ENCODE peak calls at places on chromosomes 4 and X, in five cellular contexts. S, I, Y, V and T are unnamed samples.

GRCh38 chr4:183408791-183409190 is 35.6 kb upstream of the CDKN2AIP start:
- DNase-seq in S (peak), I (no peak), Y (no peak), V (no peak), T (no peak)

GRCh38 chr4:77073106-77073858 is 2.5 kb downstream of the CCNI start:
- DNase-seq in S (no peak), I (no peak), Y (no peak), V (no peak), T (no peak)

GRCh38 chr4:93788712-93789111 is 39.8 kb upstream of the ATOH1 start:
- DNase-seq in S (no peak), I (peak), Y (peak), V (no peak), T (no peak)

GRCh38 chrX:31704938-31705337 is 633.1 kb upstream of the FTHL17 start:
- DNase-seq in S (no peak), I (no peak), Y (no peak), V (no peak), T (no peak)

GRCh38 chr4:6245246-6246169 is 24.1 kb upstream of the WFS1 start:
- DNase-seq in S (no peak), I (no peak), Y (no peak), V (no peak), T (peak)

GRCh38 chr4:173415885-173416658 is 17.2 kb upstream of the SCRG1 start:
- DNase-seq in S (peak), I (no peak), Y (no peak), V (peak), T (no peak)

GRCh38 chrX:14420876-14421275 is 108.5 kb upstream of the GLRA2 start:
- DNase-seq in S (no peak), I (no peak), Y (no peak), V (no peak), T (no peak)

GRCh38 chr4:30719363-30720020 is 677 bp upstream of the PCDH7 start:
- DNase-seq in S (peak), I (no peak), Y (peak), V (peak), T (peak)

GRCh38 chr4:654871-655734 is 19.0 kb downstream of the ATP5ME start:
- DNase-seq in S (no peak), I (no peak), Y (no peak), V (no peak), T (no peak)

GRCh38 chr4:14338206-14338605 is 664.1 kb upstream of the CPEB2 start:
- DNase-seq in S (no peak), I (no peak), Y (no peak), V (no peak), T (no peak)

GRCh38 chr4:25810815-25811690 is 51.7 kb downstream of the SEL1L3 start:
- DNase-seq in S (no peak), I (no peak), Y (no peak), V (no peak), T (no peak)

GRCh38 chr4:38242822-38243384 is 282.7 kb downstream of the PTTG2 start:
- DNase-seq in S (no peak), I (no peak), Y (no peak), V (no peak), T (no peak)

GRCh38 chr4:111988514-111988913 is 156.7 kb upstream of the FAM241A start:
- DNase-seq in S (no peak), I (no peak), Y (no peak), V (no peak), T (no peak)

DNA sequence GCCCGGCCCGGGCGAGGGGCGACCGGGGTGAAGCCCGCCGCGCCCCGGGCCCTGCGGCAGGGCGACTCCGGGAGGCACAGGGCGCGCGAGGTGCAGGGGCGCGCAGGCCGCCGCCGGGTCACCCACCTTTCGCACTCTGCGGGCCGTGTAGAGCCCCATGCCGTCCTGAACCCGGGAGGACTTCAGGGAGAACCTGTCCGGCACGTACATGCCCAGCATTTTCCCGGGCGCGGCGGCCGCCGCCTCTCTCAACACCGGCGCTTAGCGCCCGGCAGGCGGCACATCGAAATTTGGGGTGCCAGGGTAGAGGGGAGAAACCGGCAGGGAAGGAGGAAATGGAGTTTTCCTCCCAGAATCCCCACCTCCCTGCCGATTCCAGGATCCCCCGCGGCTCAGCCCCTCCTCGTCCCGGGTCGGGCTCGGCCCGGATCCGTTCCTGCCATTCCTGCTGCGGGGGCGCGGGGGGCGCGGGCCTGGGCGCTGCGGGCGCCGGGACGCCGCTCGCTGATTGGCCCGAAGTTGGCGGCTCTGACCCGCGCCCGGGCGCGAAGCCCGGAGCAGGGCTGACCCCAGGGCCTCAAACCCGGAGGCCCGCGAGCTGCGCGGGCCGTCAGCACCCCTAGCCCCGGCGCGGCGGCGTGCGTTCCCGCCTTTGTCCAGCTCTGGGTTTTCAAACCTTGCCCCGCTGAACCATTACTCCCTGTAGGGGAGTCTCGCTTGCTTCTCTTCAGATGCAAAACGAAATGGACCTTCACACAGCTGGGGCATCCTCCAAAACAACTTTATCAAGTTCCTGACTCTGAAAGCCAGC is at the start of gene PRDM5:
- DNase-seq in S (peak), I (no peak), Y (peak), V (peak), T (peak)
- TF ChIP-seq CTCF in S (peak), I (no peak), Y (no peak), V (no peak), T (peak)

GRCh38 chr4:126812076-126812475 is 820.7 kb upstream of the INTU start:
- DNase-seq in S (no peak), I (no peak), Y (no peak), V (no peak), T (no peak)
- TF ChIP-seq CTCF in S (no peak), I (no peak), Y (no peak), V (no peak), T (no peak)

DNA sequence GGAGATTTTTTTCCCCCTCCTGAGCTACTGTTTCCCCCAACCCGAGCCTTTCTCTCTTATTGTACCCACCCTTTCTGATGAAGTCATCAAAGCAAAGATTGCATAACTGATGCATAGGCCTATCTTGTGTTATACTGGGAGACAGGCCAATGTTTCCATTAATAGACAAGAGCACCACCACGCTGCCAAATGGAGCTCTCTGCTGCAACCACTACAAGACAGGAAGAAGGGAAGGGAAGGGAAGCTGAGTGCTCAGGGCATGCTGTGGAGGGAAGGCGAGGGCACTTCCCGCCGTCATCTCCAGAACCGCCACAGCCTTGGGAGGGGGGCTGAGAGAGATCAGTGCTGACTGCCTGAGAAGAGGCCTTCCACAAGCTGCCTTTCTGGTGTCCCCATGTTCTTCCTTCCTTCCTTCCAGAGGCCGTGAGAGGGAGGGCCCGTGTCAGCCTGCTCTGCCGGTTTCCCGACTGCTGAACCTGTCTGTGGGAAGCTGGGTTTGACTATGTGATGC is 75.0 kb downstream of the MGST2 start:
- DNase-seq in S (peak), I (no peak), Y (no peak), V (peak), T (peak)
- TF ChIP-seq CTCF in S (no peak), I (no peak), Y (no peak), V (no peak), T (no peak)

GRCh38 chrX:38539748-38540147 is 21.6 kb upstream of the TSPAN7 start:
- DNase-seq in S (no peak), I (no peak), Y (no peak), V (no peak), T (no peak)

DNA sequence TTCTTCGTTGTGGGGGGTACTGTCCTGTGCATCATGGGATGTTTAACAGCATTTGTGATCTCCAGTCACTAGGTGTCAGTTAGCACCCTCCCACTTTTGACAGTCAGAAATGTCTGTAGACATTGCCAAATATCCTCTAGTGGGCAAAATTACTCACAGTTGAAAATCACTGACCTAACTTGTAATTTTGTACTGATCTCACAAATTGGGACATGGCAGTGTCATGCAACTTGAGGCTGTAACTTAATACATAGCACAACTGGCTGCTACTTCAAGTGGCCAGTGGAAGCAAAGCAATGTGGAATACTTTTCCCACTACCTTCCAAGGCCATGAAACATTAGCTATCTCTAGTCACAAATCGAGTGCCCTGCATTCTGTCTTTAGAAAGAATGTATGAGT is 23.2 kb upstream of the TSPAN7 start:
- DNase-seq in S (no peak), I (no peak), Y (no peak), V (no peak), T (no peak)
- TF ChIP-seq CTCF in S (no peak), I (no peak), Y (no peak), V (no peak), T (no peak)

DNA sequence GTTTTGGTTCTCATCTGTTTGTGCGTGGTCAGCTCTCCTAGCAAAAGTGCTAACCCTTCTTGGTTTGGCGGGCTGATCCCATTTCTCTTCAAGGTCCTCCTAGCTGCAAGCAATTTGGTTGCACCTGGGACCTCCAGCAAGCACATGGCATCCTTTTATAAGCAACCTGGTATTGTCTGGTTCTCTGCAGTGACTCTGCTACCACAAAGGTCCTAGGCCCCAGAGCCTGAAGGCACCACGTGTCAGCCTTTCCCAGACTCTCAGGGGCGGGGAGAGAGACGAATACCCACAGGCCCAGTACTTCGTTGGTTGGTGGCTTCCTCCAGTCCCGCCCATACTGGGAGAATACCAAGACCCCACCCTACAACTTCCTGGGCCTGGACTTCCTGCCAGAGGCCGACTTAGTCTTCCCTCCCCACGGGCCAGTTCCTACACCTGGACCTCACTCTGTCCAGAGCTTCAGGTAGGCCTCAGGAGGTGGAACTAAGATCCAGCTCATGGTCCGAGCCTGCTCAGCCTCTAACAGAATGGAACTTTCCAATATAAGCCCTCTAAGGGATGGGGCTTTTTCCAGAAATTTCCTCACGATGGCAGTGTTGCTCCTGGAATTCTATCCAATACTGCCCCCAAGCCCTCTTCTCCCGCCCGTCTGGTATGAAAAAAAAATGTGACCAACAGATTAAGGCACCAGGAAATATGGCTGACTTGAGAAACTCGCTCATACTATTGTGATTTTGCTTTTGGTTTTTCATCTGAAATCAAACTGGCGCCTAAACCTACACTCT is 192.5 kb upstream of the STK26 start:
- DNase-seq in S (peak), I (no peak), Y (no peak), V (peak), T (peak)
- TF ChIP-seq CTCF in S (no peak), I (no peak), Y (peak), V (no peak), T (no peak)

GRCh38 chr4:163679189-163679588 is 184.7 kb downstream of the TMA16 start:
- DNase-seq in S (no peak), I (peak), Y (no peak), V (no peak), T (no peak)
- TF ChIP-seq CTCF in S (no peak), I (peak), Y (no peak), V (no peak), T (no peak)

GRCh38 chr4:180665994-180666818 is 1577.0 kb upstream of the TENM3 start:
- DNase-seq in S (no peak), I (peak), Y (peak), V (no peak), T (no peak)
- TF ChIP-seq CTCF in S (peak), I (peak), Y (peak), V (no peak), T (peak)

DNA sequence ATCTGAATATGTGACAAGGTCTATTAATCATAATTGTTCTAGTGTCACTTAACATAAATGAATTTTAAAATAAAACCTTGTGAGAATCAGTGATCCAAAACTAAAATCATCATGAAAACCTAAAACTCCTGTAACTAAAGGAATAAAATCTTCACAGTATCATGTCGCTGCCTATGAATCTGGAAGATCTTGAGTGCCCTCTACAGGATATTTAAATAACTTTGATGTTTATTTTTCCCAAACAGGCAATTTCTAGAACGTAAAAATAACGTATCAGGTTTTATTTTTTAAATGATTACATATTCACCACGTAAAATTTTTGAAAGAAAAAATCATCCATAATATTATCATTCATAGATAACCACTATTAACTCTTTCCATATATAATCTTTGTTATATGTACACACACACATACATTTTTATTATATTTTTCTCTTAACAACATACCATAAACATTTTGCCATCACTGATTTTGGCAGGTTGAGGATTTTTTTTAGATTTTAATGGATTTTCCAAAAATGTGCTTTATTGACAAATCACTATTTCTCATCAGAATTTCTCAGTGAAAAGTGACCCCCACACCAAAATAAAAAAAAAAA is 79.6 kb downstream of the COMMD8 start:
- DNase-seq in S (no peak), I (peak), Y (peak), V (no peak), T (no peak)
- TF ChIP-seq CTCF in S (peak), I (peak), Y (peak), V (no peak), T (peak)

DNA sequence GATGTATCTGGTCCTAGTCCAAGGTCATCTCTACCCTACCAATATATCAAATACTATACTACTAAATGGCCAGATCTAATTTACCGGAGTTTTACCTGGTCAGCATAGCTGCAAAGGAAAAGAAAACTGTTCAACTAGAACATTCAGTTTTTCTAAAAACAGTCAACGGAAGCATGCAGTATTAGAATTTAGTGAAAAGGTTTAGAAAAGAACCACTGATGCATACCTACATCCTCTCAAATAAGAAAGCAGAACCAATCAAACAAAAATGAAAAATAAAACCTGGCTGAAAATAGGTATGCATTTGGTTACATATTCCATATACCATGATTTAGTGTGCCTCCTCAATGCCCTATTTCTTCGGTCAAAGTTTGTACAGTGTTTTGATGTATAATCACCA is 140.0 kb downstream of the CHM start:
- DNase-seq in S (no peak), I (no peak), Y (no peak), V (no peak), T (no peak)
- TF ChIP-seq CTCF in S (no peak), I (no peak), Y (no peak), V (no peak), T (no peak)